ENCODE peak calls at places on chromosomes 12 and 14, in seven cellular contexts. S is stomach, H is right cardiac atrium, J is ascending aorta, G is lower lobe of right lung, W is right atrium auricular region, V is tibial artery. Z is an unnamed sample.

GRCh38 chr12:109588461-109589239 is 15.1 kb downstream of the MVK start:
- DNase-seq in S (no peak), H (no peak), J (no peak), G (peak; percentile 63), W (no peak), V (no peak), Z (no peak)

GRCh38 chr12:104138747-104139186 is 757 bp upstream of the NFYB start:
- DNase-seq in S (no peak), H (peak; percentile 22), J (no peak), G (no peak), W (no peak), V (peak; percentile 70), Z (no peak)

GRCh38 chr14:23286904-23287479 is 1.1 kb upstream of the HOMEZ start:
- DNase-seq in S (no peak), H (no peak), J (no peak), G (no peak), W (no peak), V (no peak), Z (no peak)

GRCh38 chr14:67566908-67567307 is 33.2 kb downstream of the PIGH start:
- DNase-seq in S (no peak), H (peak; percentile 58), J (no peak), G (no peak), W (no peak), V (peak; percentile 57), Z (no peak)

GRCh38 chr12:55718650-55719275 is 1.4 kb upstream of the RDH5 start:
- DNase-seq in S (no peak), H (peak; percentile 25), J (no peak), G (no peak), W (no peak), V (no peak), Z (no peak)

GRCh38 chr14:82504894-82505293 is 971.2 kb upstream of the SEL1L start:
- DNase-seq in S (no peak), H (no peak), J (no peak), G (no peak), W (no peak), V (no peak), Z (no peak)

GRCh38 chr14:75010472-75010871 is 7.8 kb downstream of the EIF2B2 start:
- DNase-seq in S (no peak), H (no peak), J (no peak), G (no peak), W (no peak), V (no peak), Z (no peak)

GRCh38 chr14:75497191-75497590 is 25.1 kb upstream of the BATF start:
- DNase-seq in S (no peak), H (no peak), J (no peak), G (no peak), W (no peak), V (no peak), Z (no peak)

GRCh38 chr14:25430808-25431207 is 380.9 kb upstream of the STXBP6 start:
- DNase-seq in S (no peak), H (no peak), J (no peak), G (no peak), W (no peak), V (no peak), Z (no peak)

GRCh38 chr14:50362791-50363733 is 33.6 kb downstream of the CDKL1 start:
- DNase-seq in S (no peak), H (no peak), J (no peak), G (no peak), W (no peak), V (no peak), Z (no peak)

GRCh38 chr12:95130096-95130495 is 56.7 kb upstream of the NR2C1 start:
- DNase-seq in S (no peak), H (no peak), J (no peak), G (no peak), W (no peak), V (no peak), Z (no peak)

GRCh38 chr12:131784909-131785762 is 43.1 kb upstream of the MMP17 start:
- DNase-seq in S (no peak), H (no peak), J (no peak), G (no peak), W (no peak), V (no peak), Z (no peak)

GRCh38 chr14:76320486-76320885 is 55.5 kb upstream of the ESRRB start:
- DNase-seq in S (no peak), H (no peak), J (no peak), G (no peak), W (no peak), V (peak; percentile 32), Z (no peak)

GRCh38 chr14:102341566-102341965 is 21.1 kb downstream of the CINP start:
- DNase-seq in S (no peak), H (no peak), J (no peak), G (no peak), W (no peak), V (no peak), Z (no peak)

GRCh38 chr12:82862069-82862841 is 175.5 kb downstream of the TMTC2 start:
- DNase-seq in S (no peak), H (no peak), J (no peak), G (no peak), W (no peak), V (no peak), Z (no peak)

GRCh38 chr12:13062669-13063068 is 18.5 kb downstream of the FAM234B start:
- DNase-seq in S (no peak), H (no peak), J (no peak), G (no peak), W (no peak), V (no peak), Z (no peak)

GRCh38 chr12:47823422-47824086 is 3.9 kb upstream of the HDAC7 start:
- DNase-seq in S (no peak), H (no peak), J (no peak), G (no peak), W (no peak), V (no peak), Z (no peak)

DNA sequence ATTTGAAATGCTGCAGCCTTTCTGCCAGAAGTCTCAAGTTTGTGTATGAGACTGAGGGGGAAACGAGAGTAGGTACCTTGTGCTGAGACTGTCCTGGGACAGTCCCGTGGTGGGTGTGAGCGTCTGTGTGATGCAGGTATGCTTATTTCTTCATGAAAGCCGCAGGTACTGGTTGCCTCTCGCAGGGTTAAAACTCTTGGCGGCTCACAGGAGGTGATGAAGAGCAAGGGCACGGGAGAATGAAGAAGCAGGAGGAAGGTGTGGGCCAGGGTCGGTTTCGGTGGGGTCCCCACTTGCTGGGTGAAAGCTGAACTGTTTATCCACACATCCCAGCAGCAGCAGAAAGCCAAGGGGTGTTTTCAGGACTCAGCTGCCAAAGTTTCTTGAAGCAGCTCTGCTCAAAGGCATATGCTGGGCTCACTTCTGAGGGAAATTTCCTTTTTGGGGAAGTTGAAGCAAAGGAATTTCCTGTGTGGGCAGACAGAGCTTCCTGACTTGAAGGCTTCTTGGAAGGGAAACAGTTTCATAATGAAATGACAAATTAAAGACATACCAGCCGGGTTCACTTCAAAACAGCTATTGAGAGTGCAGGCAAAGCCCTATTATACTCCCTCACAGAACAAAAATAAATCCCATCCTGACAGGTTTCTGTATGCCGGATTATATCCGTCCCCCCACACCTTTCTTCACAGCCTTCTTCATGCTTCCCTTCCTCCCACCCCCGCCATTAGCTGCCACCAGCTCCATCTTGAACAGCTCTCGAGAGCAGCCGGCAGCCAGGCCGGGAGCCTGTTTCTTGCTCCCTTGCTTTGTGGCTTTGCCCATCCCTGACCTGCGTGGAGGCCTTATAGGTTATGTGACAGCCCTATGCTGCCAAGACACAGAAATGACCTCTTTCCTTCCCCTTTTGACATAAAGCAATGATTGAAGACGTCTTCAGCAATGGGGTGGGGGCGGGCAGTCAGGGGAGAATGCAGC is 116.6 kb downstream of the ETV6 start:
- DNase-seq in S (no peak), H (no peak), J (no peak), G (peak; percentile 45), W (no peak), V (no peak), Z (no peak)
- H3K4me1 ChIP-seq in S (peaks cover 51% of the 10 kb centered on the region), H (peaks cover 15% of the 10 kb centered on the region), J (peaks cover 62% of the 10 kb centered on the region), G (peaks cover 87% of the 10 kb centered on the region), W (no peaks in the 10 kb centered on the region), V (no peaks in the 10 kb centered on the region), Z (peaks cover 57% of the 10 kb centered on the region)

DNA sequence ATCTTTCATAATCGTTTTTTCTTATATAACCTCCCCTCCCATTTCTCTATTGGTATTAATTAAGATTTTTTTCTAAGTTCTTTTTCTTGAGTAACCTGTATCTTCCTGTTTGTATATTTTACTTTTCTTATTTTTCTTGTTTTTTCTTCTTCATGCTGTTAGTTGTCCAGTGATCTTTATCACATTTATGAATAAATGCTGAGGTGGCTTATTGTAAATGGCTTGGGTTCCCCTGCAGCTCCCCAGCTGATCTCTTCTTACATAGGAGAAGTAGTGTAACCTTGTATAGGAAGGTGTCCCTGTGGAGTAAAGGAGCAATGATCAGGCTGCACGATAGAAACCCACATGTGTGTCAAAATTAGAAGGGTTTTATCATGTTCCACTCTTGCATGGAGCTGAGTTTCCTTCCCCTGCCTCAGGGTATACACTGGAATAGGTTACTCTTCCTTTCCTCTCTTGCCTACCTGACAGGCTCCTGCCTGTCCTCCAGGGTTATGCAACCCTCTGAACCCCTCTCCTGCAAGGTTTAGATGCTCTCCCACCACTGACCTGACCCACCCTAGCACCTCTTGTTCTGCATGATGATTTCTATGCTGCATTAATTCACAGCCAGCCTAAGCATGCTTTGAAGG is 334.8 kb upstream of the RGS6 start:
- DNase-seq in S (no peak), H (no peak), J (no peak), G (no peak), W (no peak), V (no peak), Z (no peak)
- H3K27ac ChIP-seq in S (no peak overlapping the region), H (no peak overlapping the region), J (no peak overlapping the region), G (no peak overlapping the region), W (no peak overlapping the region), V (no peak overlapping the region), Z (no peak overlapping the region)

DNA sequence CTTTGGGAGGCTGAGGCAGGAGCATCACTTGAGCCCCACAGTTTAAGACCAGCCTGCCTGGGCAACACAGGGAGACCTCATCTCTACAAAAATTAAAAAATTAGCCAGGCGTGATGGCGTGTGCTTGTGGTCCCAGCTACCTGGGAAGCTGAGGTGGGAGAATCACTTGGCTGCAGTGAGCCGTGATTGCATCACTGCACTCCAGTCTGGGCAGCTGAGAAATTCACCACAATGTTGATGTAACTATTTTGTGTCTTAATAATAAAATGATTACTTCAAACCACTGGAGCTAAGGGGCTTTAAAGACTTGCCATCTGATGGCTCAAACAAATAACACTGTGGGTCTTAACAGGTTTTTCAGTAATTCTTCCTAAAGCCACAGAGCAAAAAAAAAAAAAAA is 10.8 kb downstream of the ERH start:
- DNase-seq in S (no peak), H (no peak), J (no peak), G (no peak), W (no peak), V (no peak), Z (no peak)
- H3K4me1 ChIP-seq in S (peaks cover under 1% of the 10 kb centered on the region), H (peaks cover 7% of the 10 kb centered on the region), J (peaks cover 5% of the 10 kb centered on the region), G (no peaks in the 10 kb centered on the region), W (no peaks in the 10 kb centered on the region), V (no peaks in the 10 kb centered on the region), Z (peaks cover 20% of the 10 kb centered on the region)

GRCh38 chr14:77458249-77458950 is 507 bp downstream of the AHSA1 start:
- DNase-seq in S (peak; percentile 43), H (peak; percentile 26), J (no peak), G (peak; percentile 50), W (no peak), V (no peak), Z (no peak)

GRCh38 chr14:77457115-77457521 is 283 bp downstream of the VIPAS39 start:
- DNase-seq in S (no peak), H (no peak), J (no peak), G (no peak), W (no peak), V (no peak), Z (no peak)

GRCh38 chr14:77457522-77458248 is at the start of the genes AHSA1 and VIPAS39:
- DNase-seq in S (peak; percentile 95), H (peak; percentile 95), J (peak; percentile 94), G (peak; percentile 96), W (peak; percentile 97), V (peak; percentile 98), Z (peak; percentile 98)

GRCh38 chr14:77455966-77456640 is 1.3 kb downstream of the VIPAS39 start:
- DNase-seq in S (no peak), H (no peak), J (no peak), G (no peak), W (no peak), V (no peak), Z (no peak)

GRCh38 chr14:77459072-77459723 is 1.3 kb downstream of the AHSA1 start:
- DNase-seq in S (peak; percentile 66), H (peak; percentile 41), J (no peak), G (no peak), W (peak; percentile 73), V (no peak), Z (no peak)
- H3K27ac ChIP-seq in S (no peak overlapping the region), H (no peak overlapping the region), J (no peak overlapping the region), G (no peak overlapping the region), W (no peak overlapping the region), V (no peak overlapping the region), Z (no peak overlapping the region)

Z was measured in heart right ventricle.